ENCODE peak calls at places on chromosomes 13 and 19, in ten cellular contexts. T is SK-N-MC; L is GM23338; C is upper lobe of left lung; W is NCI-H524; P is neural crest cell; U is stimulated activated CD8-positive, alpha-beta memory T cell treated with anti-CD3 and anti-CD28 coated beads, Interleukin-2, amount 100 ng/mL, for 1 hour; G is activated CD4-positive, alpha-beta T cell treated with anti-CD3 and anti-CD28 coated beads for 48 hours; F is neuronal stem cell; R is stimulated activated CD4-positive, alpha-beta T cell treated with anti-CD3 and anti-CD28 coated beads, Interleukin-2, amount 100 ng/mL, for 48 hours. Z is an unnamed sample.

GRCh38 chr19:1970003-1970805 is 29.2 kb downstream of the CSNK1G2 start:
- DNase-seq in U (no peak), C (peak), F (no peak), R (no peak), P (no peak), L (no peak), W (no peak), T (no peak), G (no peak), Z (no peak)

GRCh38 chr19:46404039-46404883 is 9.1 kb downstream of the CCDC8 start:
- DNase-seq in C (peak), W (peak), T (no peak), G (no peak), F (no peak), P (peak), R (no peak), U (no peak), L (peak), Z (no peak)

GRCh38 chr13:23480324-23480723 is 46.8 kb upstream of the SACS start:
- DNase-seq in W (no peak), G (no peak), P (no peak), C (no peak), T (no peak), U (no peak), R (no peak), F (no peak), L (no peak), Z (no peak)

GRCh38 chr19:5225486-5226345 is 114.9 kb downstream of the PTPRS start:
- DNase-seq in W (no peak), L (peak), R (peak), F (peak), T (no peak), C (no peak), P (peak), G (peak), U (no peak), Z (no peak)

GRCh38 chr19:35236638-35237400 is 8.3 kb upstream of the FAM187B start:
- DNase-seq in G (no peak), W (peak), R (no peak), P (no peak), L (peak), U (no peak), C (no peak), F (no peak), T (no peak), Z (no peak)

GRCh38 chr13:113869263-113869662 is 5.4 kb upstream of the GAS6 start:
- DNase-seq in U (no peak), W (no peak), T (no peak), R (no peak), F (no peak), C (no peak), P (no peak), L (no peak), G (no peak), Z (no peak)

GRCh38 chr19:54391589-54392061 is 23.6 kb upstream of the TTYH1 start:
- DNase-seq in U (no peak), W (no peak), L (peak), P (no peak), G (no peak), T (no peak), R (no peak), F (no peak), C (no peak), Z (no peak)

GRCh38 chr19:50326101-50326664 is 3.0 kb downstream of the KCNC3 start:
- DNase-seq in C (peak), R (no peak), T (no peak), G (no peak), U (no peak), P (no peak), W (no peak), L (peak), F (no peak), Z (no peak)

GRCh38 chr13:75481176-75482069 is 546 bp downstream of the TBC1D4 start:
- DNase-seq in G (peak), R (no peak), W (peak), L (peak), T (no peak), U (no peak), F (peak), C (peak), P (peak), Z (no peak)

Z was measured in PC-9.